ENCODE peak calls at places on chromosomes 13 and 19, in six cellular contexts. B is breast epithelium, X is AG04450, T is choroid plexus epithelial cell, J is Peyer's patch, A is mesendoderm. N is an unnamed sample.

GRCh38 chr19:15123900-15124299 is 16.7 kb downstream of the SYDE1 start:
- DNase-seq in B (peak; percentile 76), X (no peak), T (no peak), J (peak; percentile 62), A (no peak), N (no peak)

GRCh38 chr19:34432797-34433196 is 4.6 kb downstream of the UBA2 start:
- DNase-seq in B (no peak), X (no peak), T (peak; percentile 48), J (no peak), A (peak; percentile 18), N (no peak)

GRCh38 chr13:20567881-20568528 is 1.0 kb downstream of the IFT88 start:
- DNase-seq in B (no peak), X (no peak), T (no peak), J (no peak), A (no peak), N (no peak)

GRCh38 chr19:42693760-42694350 is 46.4 kb downstream of the PSG3 start:
- DNase-seq in B (no peak), X (peak; percentile 2), T (peak; percentile 70), J (no peak), A (peak; percentile 10), N (no peak)

GRCh38 chr19:11381535-11382369 is 2.4 kb downstream of the EPOR start:
- DNase-seq in B (no peak), X (no peak), T (peak; percentile 79), J (no peak), A (peak; percentile 96), N (peak; percentile 76)

GRCh38 chr13:90640976-90641375 is 706.5 kb upstream of the MIR17HG start:
- DNase-seq in B (no peak), X (no peak), T (peak; percentile 74), J (no peak), A (no peak), N (no peak)

GRCh38 chr13:27613623-27614022 is 6.7 kb downstream of the LNX2 start:
- DNase-seq in B (no peak), X (no peak), T (no peak), J (no peak), A (no peak), N (no peak)

GRCh38 chr13:74839656-74840055 is 642.3 kb downstream of the TBC1D4 start:
- DNase-seq in B (no peak), X (no peak), T (peak; percentile 57), J (no peak), A (no peak), N (no peak)

GRCh38 chr13:102945324-102945815 is 99.5 kb downstream of the ERCC5 start:
- DNase-seq in B (no peak), X (no peak), T (no peak), J (no peak), A (no peak), N (no peak)

GRCh38 chr19:9917322-9917721 is 19.0 kb downstream of the OLFM2 start:
- DNase-seq in B (no peak), X (no peak), T (peak; percentile 70), J (no peak), A (peak; percentile 93), N (no peak)

GRCh38 chr19:40633207-40633606 is 32.0 kb downstream of the LTBP4 start:
- DNase-seq in B (no peak), X (peak; percentile 37), T (peak; percentile 43), J (no peak), A (no peak), N (no peak)

GRCh38 chr13:94309997-94310842 is 169.3 kb downstream of the DCT start:
- DNase-seq in B (no peak), X (peak; percentile 68), T (peak; percentile 80), J (no peak), A (no peak), N (no peak)

GRCh38 chr13:65532231-65532630 is 1697.9 kb downstream of the PCDH9 start:
- DNase-seq in B (no peak), X (no peak), T (no peak), J (no peak), A (peak; percentile 4), N (no peak)

GRCh38 chr13:97018029-97018819 is 23.9 kb upstream of the OXGR1 start:
- DNase-seq in B (no peak), X (peak; percentile 32), T (peak; percentile 83), J (no peak), A (peak; percentile 91), N (peak; percentile 8)

GRCh38 chr13:44759222-44759721 is 183.1 kb upstream of the TSC22D1 start:
- DNase-seq in B (no peak), X (no peak), T (no peak), J (no peak), A (no peak), N (no peak)

GRCh38 chr13:44758595-44759221 is 182.6 kb upstream of the TSC22D1 start:
- DNase-seq in B (no peak), X (peak; percentile 87), T (peak; percentile 92), J (no peak), A (no peak), N (no peak)

GRCh38 chr13:44760434-44760833 is 184.3 kb upstream of the TSC22D1 start:
- DNase-seq in B (no peak), X (no peak), T (no peak), J (no peak), A (no peak), N (no peak)

GRCh38 chr13:44757671-44758070 is 181.5 kb upstream of the TSC22D1 start:
- DNase-seq in B (no peak), X (no peak), T (no peak), J (no peak), A (no peak), N (no peak)

GRCh38 chr13:44759723-44760360 is 183.7 kb upstream of the TSC22D1 start:
- DNase-seq in B (peak; percentile 57), X (no peak), T (peak; percentile 52), J (no peak), A (no peak), N (no peak)
- H3K4me3 ChIP-seq in B (no peak overlapping the region), X (no peak overlapping the region), T (no peak overlapping the region), J (no peak overlapping the region), A (no peak overlapping the region), N (no peak overlapping the region)

GRCh38 chr19:43752287-43752875 is 2.4 kb downstream of the SMG9 start:
- DNase-seq in B (no peak), X (no peak), T (no peak), J (no peak), A (no peak), N (no peak)
- H3K4me3 ChIP-seq in B (no peak overlapping the region), X (no peak overlapping the region), T (no peak overlapping the region), J (no peak overlapping the region), A (no peak overlapping the region), N (no peak overlapping the region)

DNA sequence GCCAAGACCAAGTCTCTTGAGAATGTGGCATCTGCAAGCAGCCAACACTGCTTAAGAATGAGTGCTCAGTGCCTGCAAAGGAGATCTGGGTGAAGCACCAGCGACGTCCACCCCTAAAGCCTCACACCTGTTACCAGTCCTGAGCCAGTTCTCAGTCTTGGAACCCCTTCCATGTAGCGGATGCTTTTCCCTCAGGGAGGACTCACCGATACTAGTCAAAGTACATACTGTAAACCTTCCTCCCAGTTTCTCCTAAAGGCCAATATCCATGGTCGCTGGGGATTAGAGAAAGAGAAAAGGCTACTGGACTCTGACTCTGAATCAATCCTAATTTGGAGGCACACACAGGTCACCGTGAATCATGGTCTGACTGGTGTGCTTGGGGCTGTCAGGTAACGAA is 4.2 kb upstream of the PTPRH start:
- DNase-seq in B (no peak), X (no peak), T (no peak), J (no peak), A (no peak), N (no peak)
- H3K4me3 ChIP-seq in B (no peak overlapping the region), X (no peak overlapping the region), T (no peak overlapping the region), J (no peak overlapping the region), A (no peak overlapping the region), N (no peak overlapping the region)

DNA sequence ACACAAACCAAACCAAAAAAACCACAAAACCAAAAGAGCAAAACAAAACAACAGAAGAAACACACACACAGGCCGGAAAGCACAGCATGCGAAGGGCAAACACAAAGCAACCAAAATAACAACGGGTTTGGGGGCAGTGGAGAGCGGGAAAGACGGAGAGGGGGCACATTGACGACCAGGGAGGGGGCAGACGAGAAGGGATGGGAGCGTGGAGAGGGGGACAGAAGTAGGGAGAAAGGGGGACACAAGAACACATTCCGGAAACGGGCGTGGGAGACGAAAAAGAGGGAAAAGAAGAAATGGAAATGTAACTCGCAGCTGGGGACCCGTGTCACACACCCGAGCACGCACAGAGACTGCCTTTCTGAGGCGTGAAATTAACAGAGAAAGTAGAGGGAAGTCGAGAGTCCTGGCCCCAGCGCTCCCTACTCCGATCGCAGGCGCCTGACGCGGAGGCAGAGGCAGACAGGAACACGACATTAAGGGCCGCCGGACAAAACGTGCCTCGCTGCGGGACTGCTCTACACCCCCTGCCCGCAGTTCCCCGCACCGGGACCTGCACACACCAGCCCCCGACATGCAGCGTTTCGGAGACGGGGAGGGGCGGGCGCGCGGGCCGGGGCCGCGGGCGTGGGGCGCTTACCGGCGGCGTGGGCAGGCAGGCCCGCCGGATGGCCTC is 652 bp downstream of the POU4F1 start:
- DNase-seq in B (no peak), X (no peak), T (no peak), J (no peak), A (no peak), N (no peak)
- H3K4me3 ChIP-seq in B (peak overlapping the region; percentile 23), X (peak overlapping the region; percentile 32), T (no peak overlapping the region), J (peak overlapping the region; percentile 4), A (no peak overlapping the region), N (peak overlapping the region; percentile 31)

GRCh38 chr19:5881543-5882299 is 11.4 kb upstream of the FUT5 start:
- DNase-seq in B (no peak), X (no peak), T (no peak), J (no peak), A (no peak), N (no peak)

GRCh38 chr19:5880604-5881078 is 10.3 kb upstream of the FUT5 start:
- DNase-seq in B (no peak), X (peak; percentile 62), T (peak; percentile 93), J (no peak), A (peak; percentile 46), N (no peak)

GRCh38 chr19:5877869-5878268 is 7.5 kb upstream of the FUT5 start:
- DNase-seq in B (no peak), X (no peak), T (no peak), J (no peak), A (no peak), N (no peak)

GRCh38 chr19:5882421-5882968 is 12.2 kb upstream of the FUT5 start:
- DNase-seq in B (no peak), X (no peak), T (peak; percentile 28), J (no peak), A (no peak), N (no peak)

DNA sequence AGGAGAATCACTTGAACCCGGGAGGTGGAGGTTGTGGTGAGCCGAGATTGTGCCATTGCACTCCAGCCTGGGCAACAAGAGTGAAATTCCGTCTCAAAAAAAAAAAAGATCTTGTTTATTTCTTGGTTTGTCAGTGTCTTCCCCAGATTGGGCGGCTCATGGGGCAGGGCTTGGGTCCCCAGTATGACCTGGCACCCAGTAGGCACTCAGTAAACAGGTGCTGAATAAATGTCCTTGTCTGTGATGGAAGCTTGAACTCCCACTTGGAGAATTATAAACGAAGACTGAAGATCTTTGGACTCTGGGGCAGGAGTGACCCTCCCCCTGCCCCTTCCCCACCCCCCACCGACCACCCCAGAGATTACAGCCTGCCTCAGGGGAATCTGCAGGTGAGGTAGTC is 9.9 kb upstream of the FUT5 start:
- DNase-seq in B (no peak), X (no peak), T (no peak), J (no peak), A (no peak), N (no peak)
- H3K4me3 ChIP-seq in B (no peak overlapping the region), X (no peak overlapping the region), T (no peak overlapping the region), J (no peak overlapping the region), A (no peak overlapping the region), N (no peak overlapping the region)

N was measured in effector memory CD4-positive, alpha-beta T cell.